ENCODE peak calls at places on chromosomes 12 and 14, in nine cellular contexts. One of them, this sample, is unnamed.

GRCh38 chr12:95788637-95789036 is 1.9 kb downstream of the NTN4 start:
- DNase-seq in MCF 10A: peak; percentile 53
- DNase-seq in fibroblast of mammary gland: peak; percentile 54
- DNase-seq in progenitor cell of endocrine pancreas: no peak
- DNase-seq in astrocyte of the spinal cord: peak; percentile 52
- DNase-seq in activated CD4-positive, alpha-beta T cell treated with anti-CD3 and anti-CD28 coated beads, Interleukin-2, amount 50 U/mL, for 48 hours: no peak
- DNase-seq in GM10248: no peak
- DNase-seq in AG09319: no peak
- DNase-seq in T-cell: no peak
- DNase-seq in this sample: peak; percentile 68

GRCh38 chr12:9763025-9763424 is 2.3 kb upstream of the CD69 start:
- DNase-seq in MCF 10A: no peak
- DNase-seq in AG09319: no peak
- DNase-seq in astrocyte of the spinal cord: no peak
- DNase-seq in T-cell: no peak
- DNase-seq in progenitor cell of endocrine pancreas: no peak
- DNase-seq in activated CD4-positive, alpha-beta T cell treated with anti-CD3 and anti-CD28 coated beads, Interleukin-2, amount 50 U/mL, for 48 hours: no peak
- DNase-seq in GM10248: no peak
- DNase-seq in fibroblast of mammary gland: no peak
- DNase-seq in this sample: no peak

GRCh38 chr14:98112211-98112780 is 1159.7 kb downstream of the BCL11B start:
- DNase-seq in fibroblast of mammary gland: no peak
- DNase-seq in astrocyte of the spinal cord: no peak
- DNase-seq in GM10248: no peak
- DNase-seq in MCF 10A: peak; percentile 6
- DNase-seq in progenitor cell of endocrine pancreas: no peak
- DNase-seq in AG09319: no peak
- DNase-seq in T-cell: no peak
- DNase-seq in activated CD4-positive, alpha-beta T cell treated with anti-CD3 and anti-CD28 coated beads, Interleukin-2, amount 50 U/mL, for 48 hours: no peak
- DNase-seq in this sample: no peak

GRCh38 chr14:65035049-65035448 is 48.4 kb downstream of the FNTB start:
- DNase-seq in AG09319: no peak
- DNase-seq in fibroblast of mammary gland: no peak
- DNase-seq in T-cell: no peak
- DNase-seq in astrocyte of the spinal cord: no peak
- DNase-seq in activated CD4-positive, alpha-beta T cell treated with anti-CD3 and anti-CD28 coated beads, Interleukin-2, amount 50 U/mL, for 48 hours: no peak
- DNase-seq in progenitor cell of endocrine pancreas: no peak
- DNase-seq in MCF 10A: no peak
- DNase-seq in GM10248: no peak
- DNase-seq in this sample: no peak

GRCh38 chr12:21764063-21764462 is 10.4 kb downstream of the KCNJ8 start:
- DNase-seq in astrocyte of the spinal cord: no peak
- DNase-seq in GM10248: no peak
- DNase-seq in fibroblast of mammary gland: no peak
- DNase-seq in activated CD4-positive, alpha-beta T cell treated with anti-CD3 and anti-CD28 coated beads, Interleukin-2, amount 50 U/mL, for 48 hours: no peak
- DNase-seq in MCF 10A: no peak
- DNase-seq in AG09319: no peak
- DNase-seq in T-cell: no peak
- DNase-seq in progenitor cell of endocrine pancreas: no peak
- DNase-seq in this sample: no peak

GRCh38 chr12:123546281-123546680 is 12.8 kb upstream of the RILPL1 start:
- DNase-seq in GM10248: no peak
- DNase-seq in progenitor cell of endocrine pancreas: no peak
- DNase-seq in AG09319: no peak
- DNase-seq in MCF 10A: peak; percentile 23
- DNase-seq in activated CD4-positive, alpha-beta T cell treated with anti-CD3 and anti-CD28 coated beads, Interleukin-2, amount 50 U/mL, for 48 hours: no peak
- DNase-seq in fibroblast of mammary gland: no peak
- DNase-seq in T-cell: no peak
- DNase-seq in astrocyte of the spinal cord: no peak
- DNase-seq in this sample: peak; percentile 40

GRCh38 chr12:96233941-96234461 is 39.8 kb downstream of the ELK3 start:
- DNase-seq in GM10248: no peak
- DNase-seq in AG09319: peak; percentile 97
- DNase-seq in astrocyte of the spinal cord: peak; percentile 97
- DNase-seq in T-cell: no peak
- DNase-seq in fibroblast of mammary gland: peak; percentile 99
- DNase-seq in progenitor cell of endocrine pancreas: no peak
- DNase-seq in MCF 10A: peak; percentile 95
- DNase-seq in activated CD4-positive, alpha-beta T cell treated with anti-CD3 and anti-CD28 coated beads, Interleukin-2, amount 50 U/mL, for 48 hours: no peak
- DNase-seq in this sample: peak; percentile 95

GRCh38 chr14:50037837-50038236 is 78.5 kb downstream of the VCPKMT start:
- DNase-seq in T-cell: no peak
- DNase-seq in progenitor cell of endocrine pancreas: no peak
- DNase-seq in GM10248: peak; percentile 50
- DNase-seq in MCF 10A: peak; percentile 10
- DNase-seq in activated CD4-positive, alpha-beta T cell treated with anti-CD3 and anti-CD28 coated beads, Interleukin-2, amount 50 U/mL, for 48 hours: no peak
- DNase-seq in fibroblast of mammary gland: peak; percentile 39
- DNase-seq in AG09319: no peak
- DNase-seq in astrocyte of the spinal cord: no peak
- DNase-seq in this sample: no peak

GRCh38 chr12:32005496-32006125 is 46.4 kb downstream of the RESF1 start:
- DNase-seq in AG09319: no peak
- DNase-seq in fibroblast of mammary gland: no peak
- DNase-seq in astrocyte of the spinal cord: no peak
- DNase-seq in MCF 10A: no peak
- DNase-seq in progenitor cell of endocrine pancreas: no peak
- DNase-seq in T-cell: no peak
- DNase-seq in activated CD4-positive, alpha-beta T cell treated with anti-CD3 and anti-CD28 coated beads, Interleukin-2, amount 50 U/mL, for 48 hours: no peak
- DNase-seq in GM10248: no peak
- DNase-seq in this sample: no peak

GRCh38 chr12:92020983-92021664 is 124.5 kb downstream of the BTG1 start:
- DNase-seq in GM10248: no peak
- DNase-seq in astrocyte of the spinal cord: peak; percentile 70
- DNase-seq in fibroblast of mammary gland: no peak
- DNase-seq in MCF 10A: no peak
- DNase-seq in AG09319: no peak
- DNase-seq in progenitor cell of endocrine pancreas: no peak
- DNase-seq in T-cell: no peak
- DNase-seq in activated CD4-positive, alpha-beta T cell treated with anti-CD3 and anti-CD28 coated beads, Interleukin-2, amount 50 U/mL, for 48 hours: no peak
- DNase-seq in this sample: peak; percentile 27

GRCh38 chr12:130391186-130391585 is 53.5 kb downstream of the PIWIL1 start:
- DNase-seq in T-cell: no peak
- DNase-seq in AG09319: no peak
- DNase-seq in fibroblast of mammary gland: no peak
- DNase-seq in progenitor cell of endocrine pancreas: no peak
- DNase-seq in GM10248: no peak
- DNase-seq in activated CD4-positive, alpha-beta T cell treated with anti-CD3 and anti-CD28 coated beads, Interleukin-2, amount 50 U/mL, for 48 hours: no peak
- DNase-seq in MCF 10A: no peak
- DNase-seq in astrocyte of the spinal cord: no peak
- DNase-seq in this sample: no peak

GRCh38 chr12:55675671-55676070 is 32.0 kb downstream of the ITGA7 start:
- DNase-seq in T-cell: no peak
- DNase-seq in MCF 10A: peak; percentile 21
- DNase-seq in AG09319: no peak
- DNase-seq in activated CD4-positive, alpha-beta T cell treated with anti-CD3 and anti-CD28 coated beads, Interleukin-2, amount 50 U/mL, for 48 hours: no peak
- DNase-seq in astrocyte of the spinal cord: no peak
- DNase-seq in GM10248: no peak
- DNase-seq in fibroblast of mammary gland: no peak
- DNase-seq in progenitor cell of endocrine pancreas: no peak
- DNase-seq in this sample: no peak

GRCh38 chr14:49659526-49660455 is 24.7 kb upstream of the DNAAF2 start:
- DNase-seq in AG09319: no peak
- DNase-seq in MCF 10A: peak; percentile 14
- DNase-seq in fibroblast of mammary gland: no peak
- DNase-seq in T-cell: no peak
- DNase-seq in activated CD4-positive, alpha-beta T cell treated with anti-CD3 and anti-CD28 coated beads, Interleukin-2, amount 50 U/mL, for 48 hours: no peak
- DNase-seq in progenitor cell of endocrine pancreas: no peak
- DNase-seq in GM10248: no peak
- DNase-seq in astrocyte of the spinal cord: no peak
- DNase-seq in this sample: no peak